ENCODE peak calls at places on chromosomes 5 and 9, in four cellular contexts. One of them, this sample, is unnamed.

GRCh38 chr5:43106290-43106638 is 14.4 kb upstream of the ZNF131 start:
- DNase-seq in SK-N-SH: no peak
- DNase-seq in H1: no peak
- DNase-seq in K562: no peak
- DNase-seq in this sample: no peak

GRCh38 chr9:92807757-92808725 is 43.4 kb upstream of the BICD2 start:
- DNase-seq in H1: peak
- DNase-seq in SK-N-SH: peak
- DNase-seq in K562: no peak
- DNase-seq in this sample: no peak

GRCh38 chr9:92265159-92265558 is 28.3 kb downstream of the IARS1 start:
- DNase-seq in H1: no peak
- DNase-seq in SK-N-SH: no peak
- DNase-seq in K562: no peak
- DNase-seq in this sample: no peak

GRCh38 chr5:150255659-150256415 is 33.7 kb downstream of the CAMK2A start:
- DNase-seq in SK-N-SH: peak
- DNase-seq in K562: no peak
- DNase-seq in H1: no peak
- DNase-seq in this sample: no peak

GRCh38 chr9:91214867-91215266 is 146.9 kb downstream of the AUH start:
- DNase-seq in K562: no peak
- DNase-seq in H1: no peak
- DNase-seq in SK-N-SH: no peak
- DNase-seq in this sample: no peak

GRCh38 chr5:82421119-82421518 is 143.0 kb upstream of the RPS23 start:
- DNase-seq in H1: no peak
- DNase-seq in SK-N-SH: no peak
- DNase-seq in K562: no peak
- DNase-seq in this sample: no peak

GRCh38 chr5:7947301-7947700 is 78.4 kb downstream of the MTRR start:
- DNase-seq in SK-N-SH: no peak
- DNase-seq in H1: no peak
- DNase-seq in K562: no peak
- DNase-seq in this sample: no peak

GRCh38 chr9:120365386-120365785 is 214.6 kb downstream of the CDK5RAP2 start:
- DNase-seq in K562: no peak
- DNase-seq in H1: no peak
- DNase-seq in SK-N-SH: no peak
- DNase-seq in this sample: no peak

GRCh38 chr5:141040093-141040762 is 10.9 kb upstream of the PCDHB1 start:
- DNase-seq in K562: no peak
- DNase-seq in SK-N-SH: peak
- DNase-seq in H1: peak
- DNase-seq in this sample: no peak

GRCh38 chr9:92066131-92066530 is 49.1 kb downstream of the SPTLC1 start:
- DNase-seq in H1: no peak
- DNase-seq in SK-N-SH: no peak
- DNase-seq in K562: no peak
- DNase-seq in this sample: no peak

GRCh38 chr5:103275851-103276250 is 17.3 kb downstream of the MACIR start:
- DNase-seq in H1: no peak
- DNase-seq in SK-N-SH: no peak
- DNase-seq in K562: no peak
- DNase-seq in this sample: no peak

GRCh38 chr5:38751103-38751502 is 94.7 kb upstream of the OSMR start:
- DNase-seq in H1: no peak
- DNase-seq in K562: no peak
- DNase-seq in SK-N-SH: no peak
- DNase-seq in this sample: no peak

GRCh38 chr9:33620738-33621439 is 96.8 kb downstream of the ANKRD18B start:
- DNase-seq in K562: no peak
- DNase-seq in SK-N-SH: no peak
- DNase-seq in H1: no peak
- DNase-seq in this sample: no peak

GRCh38 chr5:6759401-6759800 is 46.2 kb downstream of the TENT4A start:
- DNase-seq in K562: peak
- DNase-seq in H1: no peak
- DNase-seq in SK-N-SH: peak
- DNase-seq in this sample: no peak

GRCh38 chr5:120255214-120255613 is 208.9 kb upstream of the PRR16 start:
- DNase-seq in H1: no peak
- DNase-seq in K562: no peak
- DNase-seq in SK-N-SH: no peak
- DNase-seq in this sample: no peak

GRCh38 chr5:178282391-178282790 is 49.8 kb upstream of the PHYKPL start:
- DNase-seq in SK-N-SH: no peak
- DNase-seq in H1: no peak
- DNase-seq in K562: no peak
- DNase-seq in this sample: no peak

GRCh38 chr5:169100735-169101075 is 200.2 kb downstream of the SLIT3 start:
- DNase-seq in H1: no peak
- DNase-seq in SK-N-SH: no peak
- DNase-seq in K562: no peak
- DNase-seq in this sample: no peak

DNA sequence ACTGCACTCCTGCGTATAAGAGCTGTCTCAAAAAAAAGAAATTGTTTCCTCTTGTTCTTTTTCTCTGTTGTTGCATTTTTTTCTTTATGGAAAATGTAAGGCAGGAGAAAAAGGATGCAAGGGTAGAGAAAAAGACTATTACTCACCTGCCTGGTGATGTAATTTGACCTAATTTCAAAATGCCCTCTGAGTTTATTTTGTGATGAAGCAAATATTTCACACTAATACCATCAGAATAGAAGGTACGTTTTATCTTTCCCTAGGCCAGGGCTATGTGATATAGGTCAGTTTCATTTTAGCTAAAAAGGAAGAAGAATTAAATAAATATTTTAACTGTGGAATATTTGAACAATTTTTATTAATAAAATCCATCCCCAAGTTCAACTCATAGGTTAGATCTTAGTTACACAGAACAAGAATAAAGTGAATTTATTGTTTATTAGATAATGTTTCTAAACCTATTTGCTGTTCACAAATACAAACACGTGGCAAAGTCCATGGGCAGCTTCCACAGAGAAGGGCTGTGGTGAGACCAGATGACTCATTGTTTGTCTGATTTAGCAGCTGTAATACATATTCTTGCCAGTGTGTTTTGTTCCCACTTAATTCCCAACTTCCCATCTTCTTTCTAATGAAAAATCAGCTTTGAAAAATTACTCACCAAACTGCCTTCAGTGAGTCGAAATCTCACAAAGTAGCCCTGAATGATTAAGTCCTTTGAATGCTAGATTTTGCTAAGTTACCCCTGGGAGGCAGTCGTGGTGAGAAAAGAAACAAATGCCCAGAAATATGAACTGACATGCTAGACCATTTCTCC is 52.8 kb upstream of the CCDC112 start:
- DNase-seq in H1: no peak
- DNase-seq in K562: peak
- DNase-seq in SK-N-SH: no peak
- DNase-seq in this sample: no peak
- TF ChIP-seq NRF1 in H1: no peak
- TF ChIP-seq NRF1 in K562: no peak
- TF ChIP-seq NRF1 in SK-N-SH: no peak
- TF ChIP-seq NRF1 in this sample: no peak

DNA sequence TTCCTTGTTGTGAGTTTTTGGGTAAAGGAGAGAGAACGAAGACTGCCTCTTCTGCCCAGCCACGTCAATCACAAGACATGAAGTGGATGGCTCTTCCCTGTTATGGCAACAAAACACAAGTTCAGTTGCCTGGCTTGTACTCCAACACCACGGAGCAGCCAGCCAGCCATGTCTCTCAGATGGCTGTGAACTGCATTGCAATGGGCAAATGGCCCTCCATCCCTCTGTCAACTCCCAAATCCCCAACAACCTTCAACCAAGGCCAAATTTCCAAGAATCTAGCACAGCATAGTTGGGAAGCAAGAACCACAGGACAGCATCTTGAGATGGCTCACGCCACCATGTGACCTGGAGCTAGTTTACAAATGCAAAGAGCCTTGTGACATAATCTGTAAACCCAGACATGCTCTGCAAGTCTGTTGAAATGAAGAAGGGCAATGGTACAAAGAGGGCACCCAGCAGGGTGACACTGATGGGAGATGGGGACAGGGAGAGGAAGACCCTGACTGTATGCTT is 53.9 kb downstream of the ZNF366 start:
- DNase-seq in SK-N-SH: no peak
- DNase-seq in H1: no peak
- DNase-seq in K562: no peak
- DNase-seq in this sample: no peak
- TF ChIP-seq NRF1 in SK-N-SH: no peak
- TF ChIP-seq NRF1 in H1: no peak
- TF ChIP-seq NRF1 in K562: no peak
- TF ChIP-seq NRF1 in this sample: no peak

DNA sequence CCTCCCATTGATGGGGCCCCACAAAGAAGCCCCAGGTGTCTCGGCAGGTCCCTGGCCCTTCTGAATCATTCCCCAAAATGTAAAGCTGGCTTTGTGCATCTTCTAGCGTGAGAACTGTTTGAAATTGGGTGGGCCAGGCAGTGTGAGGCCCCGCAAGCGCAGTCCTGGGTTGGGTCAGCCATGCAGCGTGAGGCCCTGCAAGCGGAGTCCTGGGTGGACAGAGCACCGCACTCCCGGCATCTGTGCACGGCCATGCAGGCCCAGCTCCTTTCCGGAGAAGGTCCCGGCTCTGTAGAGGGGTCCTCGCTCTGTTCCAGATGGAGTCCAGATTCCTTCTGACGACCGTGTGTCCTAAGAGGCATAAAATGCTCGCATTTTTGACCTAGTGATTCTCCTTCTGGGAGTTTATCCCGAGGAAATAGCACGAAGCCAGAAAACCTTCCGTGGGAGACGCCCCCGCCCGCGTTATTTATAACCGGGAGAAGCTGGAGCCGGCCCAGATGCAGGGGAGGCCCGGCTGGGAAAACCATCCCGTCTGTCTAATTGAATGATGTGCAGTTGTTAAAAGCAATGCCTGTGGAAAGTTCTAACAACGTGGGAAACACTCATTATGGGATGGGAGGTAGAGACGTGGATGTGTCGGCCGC is 19.4 kb upstream of the NOTCH1 start:
- DNase-seq in H1: no peak
- DNase-seq in SK-N-SH: no peak
- DNase-seq in K562: no peak
- DNase-seq in this sample: no peak
- TF ChIP-seq NRF1 in H1: no peak
- TF ChIP-seq NRF1 in SK-N-SH: no peak
- TF ChIP-seq NRF1 in K562: no peak
- TF ChIP-seq NRF1 in this sample: no peak

GRCh38 chr9:2389404-2389803 is 232.2 kb upstream of the VLDLR start:
- DNase-seq in K562: no peak
- DNase-seq in SK-N-SH: no peak
- DNase-seq in H1: no peak
- DNase-seq in this sample: no peak
- TF ChIP-seq NRF1 in K562: no peak
- TF ChIP-seq NRF1 in SK-N-SH: no peak
- TF ChIP-seq NRF1 in H1: no peak
- TF ChIP-seq NRF1 in this sample: no peak

DNA sequence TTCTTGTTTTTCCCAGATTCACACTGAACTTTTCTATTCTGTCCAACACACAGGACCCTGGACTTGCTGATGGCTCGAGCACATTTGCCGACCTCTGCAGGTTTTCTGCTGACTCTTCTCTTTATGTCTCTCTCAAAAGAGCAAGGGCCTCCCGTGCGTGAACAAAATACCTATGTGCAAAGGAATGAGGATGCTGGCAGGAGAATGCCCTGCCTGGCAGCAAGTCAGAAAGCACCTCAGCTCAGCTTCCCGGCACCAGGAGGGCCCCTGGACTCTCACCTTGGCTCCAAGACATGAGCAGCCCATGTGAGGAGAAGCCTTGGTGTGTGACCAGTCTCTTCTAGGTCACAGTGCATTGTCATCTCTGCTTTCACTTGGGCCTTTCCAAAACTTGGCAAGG is 36.1 kb downstream of the PAPPA start:
- DNase-seq in SK-N-SH: no peak
- DNase-seq in K562: no peak
- DNase-seq in H1: no peak
- DNase-seq in this sample: no peak
- TF ChIP-seq NRF1 in SK-N-SH: no peak
- TF ChIP-seq NRF1 in K562: no peak
- TF ChIP-seq NRF1 in H1: no peak
- TF ChIP-seq NRF1 in this sample: no peak

GRCh38 chr5:136200761-136201160 is 7.8 kb upstream of the SMIM32 start:
- DNase-seq in H1: peak
- DNase-seq in K562: no peak
- DNase-seq in SK-N-SH: peak
- DNase-seq in this sample: no peak

GRCh38 chr5:136201870-136202269 is 8.9 kb upstream of the SMIM32 start:
- DNase-seq in H1: peak
- DNase-seq in SK-N-SH: peak
- DNase-seq in K562: no peak
- DNase-seq in this sample: no peak

GRCh38 chr5:136203303-136203922 is 10.5 kb upstream of the SMIM32 start:
- DNase-seq in K562: no peak
- DNase-seq in SK-N-SH: no peak
- DNase-seq in H1: peak
- DNase-seq in this sample: no peak

GRCh38 chr5:136205061-136205702 is 12.2 kb upstream of the SMIM32 start:
- DNase-seq in H1: no peak
- DNase-seq in SK-N-SH: no peak
- DNase-seq in K562: no peak
- DNase-seq in this sample: no peak

GRCh38 chr5:136202800-136203199 is 9.8 kb upstream of the SMIM32 start:
- DNase-seq in H1: peak
- DNase-seq in K562: no peak
- DNase-seq in SK-N-SH: no peak
- DNase-seq in this sample: no peak
- TF ChIP-seq NRF1 in H1: no peak
- TF ChIP-seq NRF1 in K562: no peak
- TF ChIP-seq NRF1 in SK-N-SH: no peak
- TF ChIP-seq NRF1 in this sample: no peak

DNA sequence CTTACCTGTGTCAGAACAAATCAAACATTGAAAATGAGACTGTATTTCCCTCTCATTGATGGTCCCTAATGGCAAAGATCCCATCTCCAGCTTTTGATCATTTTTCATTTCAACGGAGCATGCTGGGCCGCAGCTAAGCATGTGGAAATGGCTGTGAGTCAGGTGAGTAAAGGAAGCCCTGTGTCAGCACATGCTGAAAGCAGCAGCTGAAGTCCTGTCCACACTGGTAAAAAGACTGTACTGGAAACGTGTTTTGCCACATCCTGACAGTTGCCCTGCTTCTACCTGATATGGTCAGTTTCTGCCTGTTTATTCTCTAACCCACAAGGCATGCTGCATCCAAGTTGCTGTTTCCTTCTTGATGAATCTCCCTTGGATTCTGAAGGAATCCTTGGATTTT is 330.1 kb downstream of the EFNA5 start:
- DNase-seq in H1: no peak
- DNase-seq in SK-N-SH: no peak
- DNase-seq in K562: no peak
- DNase-seq in this sample: no peak
- TF ChIP-seq NRF1 in H1: no peak
- TF ChIP-seq NRF1 in SK-N-SH: no peak
- TF ChIP-seq NRF1 in K562: no peak
- TF ChIP-seq NRF1 in this sample: no peak

DNA sequence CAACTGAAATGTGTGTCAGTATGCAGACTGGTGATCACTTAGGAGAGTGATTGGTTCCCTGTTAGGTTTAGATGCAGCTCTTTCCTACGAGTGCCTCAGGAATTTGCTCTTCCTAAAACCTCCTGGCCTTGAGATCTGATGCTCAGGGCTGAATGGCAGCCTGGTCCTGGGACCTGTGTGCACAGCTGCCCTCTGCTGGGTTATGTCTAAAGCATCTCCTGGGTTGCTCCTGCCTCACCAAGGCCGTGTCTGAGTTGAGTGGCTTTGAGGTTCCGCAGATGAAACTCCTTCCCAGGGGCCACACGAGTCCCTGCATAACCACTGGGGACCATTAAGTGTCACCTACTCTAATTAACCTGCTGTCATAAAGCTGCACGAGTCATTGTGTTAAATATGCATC is 59.5 kb downstream of the MVB12B start:
- DNase-seq in K562: no peak
- DNase-seq in SK-N-SH: no peak
- DNase-seq in H1: no peak
- DNase-seq in this sample: no peak
- TF ChIP-seq NRF1 in K562: no peak
- TF ChIP-seq NRF1 in SK-N-SH: no peak
- TF ChIP-seq NRF1 in H1: no peak
- TF ChIP-seq NRF1 in this sample: no peak